ENCODE peak calls at places on chromosomes 1 and 21, in eight cellular contexts. P is GM06990, T is ACHN, D is NCI-H748 treated with DMSO at 0.1 percent for 48 hours, C is myocyte, W is Kasumi-1, V is HFF-Myc, J is GM12865. B is an unnamed sample.
A peak's percentile ranks its signal among the peaks of the same experiment; 100 is the strongest.

GRCh38 chr1:112359961-112360767 is 35.9 kb upstream of the CTTNBP2NL start:
- DNase-seq in T (no peak), C (peak; percentile 47), J (no peak), P (no peak), D (no peak), W (no peak), V (no peak), B (no peak)

GRCh38 chr1:185063719-185064118 is 18.4 kb downstream of the RNF2 start:
- DNase-seq in J (no peak), D (no peak), V (no peak), T (no peak), W (no peak), C (no peak), P (no peak), B (no peak)

GRCh38 chr1:44677201-44677520 is 2.6 kb downstream of the ARMH1 start:
- DNase-seq in D (no peak), V (no peak), P (no peak), C (peak; percentile 78), J (peak; percentile 71), T (peak; percentile 40), W (peak; percentile 59), B (no peak)

GRCh38 chr1:225996946-225997545 is 2.1 kb downstream of the SDE2 start:
- DNase-seq in D (no peak), J (peak; percentile 52), T (peak; percentile 21), V (no peak), C (no peak), P (no peak), W (no peak), B (no peak)

GRCh38 chr1:234725177-234726132 is 115.5 kb upstream of the IRF2BP2 start:
- DNase-seq in T (no peak), V (no peak), W (peak; percentile 18), J (peak; percentile 46), D (no peak), P (no peak), C (no peak), B (peak; percentile 45)

GRCh38 chr1:41980872-41981653 is 62.3 kb upstream of the HIVEP3 start:
- DNase-seq in W (peak; percentile 45), T (no peak), P (no peak), D (no peak), V (no peak), J (peak; percentile 18), C (no peak), B (no peak)

GRCh38 chr1:9368356-9368755 is 75.7 kb downstream of the SPSB1 start:
- DNase-seq in T (no peak), P (no peak), V (no peak), J (no peak), W (no peak), C (no peak), D (no peak), B (no peak)

GRCh38 chr1:167166703-167167100 is 54.0 kb upstream of the POU2F1 start:
- DNase-seq in W (no peak), T (no peak), V (no peak), D (no peak), C (no peak), P (no peak), J (no peak), B (no peak)

GRCh38 chr1:219503549-219503948 is 109.4 kb downstream of the ZC3H11B start:
- DNase-seq in C (no peak), V (no peak), P (no peak), W (no peak), T (no peak), J (no peak), D (no peak), B (no peak)

GRCh38 chr1:156119503-156120209 is 5.1 kb downstream of the LMNA start:
- DNase-seq in D (no peak), W (peak; percentile 80), J (peak; percentile 69), T (peak; percentile 66), C (peak; percentile 93), P (peak; percentile 44), V (no peak), B (peak; percentile 20)

GRCh38 chr1:93584238-93585003 is 97.2 kb downstream of the BCAR3 start:
- DNase-seq in J (no peak), V (no peak), T (no peak), C (no peak), P (no peak), W (no peak), D (no peak), B (no peak)

GRCh38 chr21:36097427-36098230 is 27.8 kb downstream of the CBR1 start:
- DNase-seq in T (peak; percentile 81), C (peak; percentile 41), P (peak; percentile 56), J (peak; percentile 49), V (no peak), W (no peak), D (no peak), B (no peak)

GRCh38 chr1:176884286-176884685 is 280.2 kb downstream of the ASTN1 start:
- DNase-seq in J (no peak), V (no peak), W (no peak), T (no peak), D (no peak), C (no peak), P (no peak), B (no peak)

GRCh38 chr1:41618066-41618825 is 133.8 kb upstream of the EDN2 start:
- DNase-seq in C (peak; percentile 59), P (no peak), V (no peak), T (no peak), W (no peak), J (no peak), D (no peak), B (no peak)

GRCh38 chr21:41965045-41965444 is 11.2 kb upstream of the C2CD2 start:
- DNase-seq in P (no peak), T (no peak), J (no peak), W (no peak), V (no peak), C (no peak), D (peak; percentile 66), B (peak; percentile 19)

GRCh38 chr1:36910886-36911540 is 123.3 kb downstream of the GRIK3 start:
- DNase-seq in W (no peak), V (no peak), D (no peak), C (no peak), T (no peak), J (peak; percentile 28), P (peak; percentile 23), B (no peak)

GRCh38 chr1:61116421-61116820 is 34.1 kb downstream of the NFIA start:
- DNase-seq in C (no peak), P (no peak), V (no peak), D (no peak), W (no peak), T (no peak), J (no peak), B (no peak)

GRCh38 chr21:42423197-42423675 is 19.5 kb downstream of the UBASH3A start:
- DNase-seq in W (no peak), J (peak; percentile 85), T (no peak), P (no peak), V (no peak), D (no peak), C (no peak), B (no peak)

GRCh38 chr1:179776831-179777230 is 33.7 kb downstream of the FAM163A start:
- DNase-seq in J (no peak), P (no peak), C (no peak), W (no peak), V (no peak), D (no peak), T (no peak), B (no peak)

GRCh38 chr1:46622341-46622740 is 5.7 kb upstream of the MOB3C start:
- DNase-seq in T (peak; percentile 50), D (peak; percentile 31), P (no peak), C (peak; percentile 43), W (peak; percentile 39), V (no peak), J (no peak), B (no peak)

GRCh38 chr1:182330303-182330702 is 61.3 kb downstream of the GLUL start:
- DNase-seq in J (no peak), W (no peak), T (no peak), C (no peak), V (no peak), D (no peak), P (no peak), B (peak; percentile 6)

GRCh38 chr1:56310945-56311344 is 268.4 kb downstream of the PLPP3 start:
- DNase-seq in D (no peak), C (no peak), P (no peak), W (no peak), J (no peak), V (no peak), T (no peak), B (no peak)

GRCh38 chr1:218481116-218481775 is 136.1 kb downstream of the TGFB2 start:
- DNase-seq in T (no peak), V (no peak), W (no peak), C (peak; percentile 11), D (no peak), P (no peak), J (no peak), B (no peak)

GRCh38 chr1:224615861-224616760 is at the start of gene CNIH3:
- DNase-seq in D (peak; percentile 38), C (peak; percentile 88), W (peak; percentile 93), P (no peak), T (peak; percentile 72), V (peak; percentile 90), J (no peak), B (peak; percentile 72)

GRCh38 chr21:26154776-26155175 is 15.8 kb downstream of the APP start:
- DNase-seq in V (no peak), T (no peak), W (no peak), J (no peak), C (peak; percentile 58), D (no peak), P (no peak), B (no peak)

GRCh38 chr21:19935459-19935858 is 1062.8 kb upstream of the NCAM2 start:
- DNase-seq in T (no peak), D (no peak), V (no peak), C (no peak), W (no peak), J (no peak), P (no peak), B (no peak)

B was measured in COR-L47.